ENCODE peak calls at places on chromosome 4, in five cellular contexts. Y is HAP-1, H is aorta, O is GM23248, V is H9. A is an unnamed sample. For H3K27me3, the result is how much of the 10 kb centered on the place peaks cover.

GRCh38 chr4:105613326-105613725 is 60.9 kb downstream of the ARHGEF38 start:
- DNase-seq in Y (peak), H (no peak), V (no peak), O (no peak), A (no peak)

GRCh38 chr4:161937596-161937995 is 226.2 kb downstream of the FSTL5 start:
- DNase-seq in H (no peak), V (no peak), O (no peak), Y (no peak), A (no peak)

GRCh38 chr4:143085224-143085623 is 99.5 kb upstream of the USP38 start:
- DNase-seq in V (no peak), O (peak), Y (no peak), H (no peak), A (peak)

GRCh38 chr4:75708218-75708691 is 16.1 kb upstream of the USO1 start:
- DNase-seq in Y (no peak), V (no peak), H (no peak), O (no peak), A (peak)

GRCh38 chr4:178142724-178143123 is 700.5 kb upstream of the AGA start:
- DNase-seq in O (no peak), V (no peak), H (no peak), Y (no peak), A (no peak)

GRCh38 chr4:73593631-73594241 is 26.5 kb downstream of the RASSF6 start:
- DNase-seq in V (no peak), O (peak), Y (peak), H (no peak), A (peak)

GRCh38 chr4:4364486-4365208 is 22.3 kb upstream of the NSG1 start:
- DNase-seq in Y (no peak), V (peak), O (no peak), H (peak), A (peak)

GRCh38 chr4:166842795-166843261 is 391.5 kb downstream of the SPOCK3 start:
- DNase-seq in O (no peak), V (no peak), H (peak), Y (no peak), A (no peak)

GRCh38 chr4:2281575-2282343 is 19.9 kb upstream of the MXD4 start:
- DNase-seq in Y (no peak), H (peak), V (no peak), O (no peak), A (no peak)

GRCh38 chr4:142567199-142567598 is 278.9 kb downstream of the INPP4B start:
- DNase-seq in Y (no peak), O (peak), V (peak), H (no peak), A (peak)

DNA sequence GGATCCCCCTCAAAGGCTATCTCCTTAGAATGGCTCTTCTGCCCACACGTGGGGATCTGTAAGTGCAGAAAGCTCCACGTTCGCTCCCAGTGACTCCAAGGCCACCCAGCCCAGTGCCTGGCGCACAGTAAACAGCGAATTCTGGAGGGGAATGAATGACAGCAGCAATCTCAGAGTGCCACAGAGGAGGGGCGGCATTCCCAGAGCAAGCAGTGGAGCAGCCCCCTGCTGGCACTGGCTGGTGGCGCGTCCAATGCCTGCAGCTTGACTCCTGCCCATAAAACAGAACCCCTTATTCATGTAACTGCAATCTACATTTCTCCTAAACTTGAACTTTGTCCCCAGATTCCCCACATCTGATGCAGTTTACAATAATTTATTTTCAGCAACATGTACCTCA is 6.9 kb upstream of the HELT start:
- DNase-seq in O (peak), H (no peak), Y (no peak), V (peak), A (peak)
- H3K27me3 ChIP-seq in O (half or more), H (under half), Y (under half), V (under half), A (half or more)

GRCh38 chr4:8582941-8583654 is 2.9 kb downstream of the GPR78 start:
- DNase-seq in O (no peak), H (peak), Y (no peak), V (no peak), A (no peak)
- H3K27me3 ChIP-seq in O (under half), H (under half), Y (under half), V (under half), A (under half)

GRCh38 chr4:187432310-187432709 is 563.3 kb upstream of the ZFP42 start:
- DNase-seq in H (no peak), O (no peak), Y (no peak), V (no peak), A (no peak)

GRCh38 chr4:187433141-187433540 is 562.4 kb upstream of the ZFP42 start:
- DNase-seq in V (no peak), O (no peak), H (no peak), Y (no peak), A (no peak)

DNA sequence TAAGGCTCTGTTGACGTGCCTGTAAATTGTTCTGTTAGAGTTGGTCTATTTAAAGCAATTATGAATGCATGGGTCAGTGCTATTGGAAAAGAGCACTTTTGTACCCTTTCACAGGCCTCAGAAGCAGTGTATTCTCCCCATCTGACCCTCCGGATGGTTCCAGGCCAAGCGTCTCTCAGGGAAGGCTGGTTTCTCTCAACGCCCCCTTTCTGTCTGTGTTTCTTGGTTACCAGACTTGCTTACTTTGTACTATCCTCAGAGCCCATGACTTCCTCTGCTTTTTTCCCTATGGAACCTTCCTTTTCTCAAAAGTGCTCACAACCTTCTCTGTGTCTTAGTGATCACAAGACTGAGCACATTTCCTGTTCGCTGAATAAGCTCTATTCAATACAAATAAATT is 559.3 kb upstream of the ZFP42 start:
- DNase-seq in V (no peak), Y (no peak), H (no peak), O (no peak), A (no peak)
- H3K27me3 ChIP-seq in V (under half), Y (under half), H (under half), O (under half), A (under half)

GRCh38 chr4:148444296-148445070 is 2.3 kb upstream of the NR3C2 start:
- DNase-seq in Y (no peak), O (peak), H (peak), V (peak), A (peak)

GRCh38 chr4:148445903-148446261 is 3.7 kb upstream of the NR3C2 start:
- DNase-seq in O (no peak), V (no peak), Y (no peak), H (no peak), A (peak)

GRCh38 chr4:148442830-148443549 is 776 bp upstream of the NR3C2 start:
- DNase-seq in O (no peak), V (no peak), H (peak), Y (no peak), A (no peak)

GRCh38 chr4:148443550-148444295 is 1.5 kb upstream of the NR3C2 start:
- DNase-seq in V (no peak), O (peak), Y (no peak), H (peak), A (peak)

GRCh38 chr4:148445071-148445902 is 3.1 kb upstream of the NR3C2 start:
- DNase-seq in Y (no peak), H (peak), V (peak), O (peak), A (peak)
- H3K27me3 ChIP-seq in Y (under half), H (under half), V (under half), O (under half), A (half or more)

GRCh38 chr4:13527983-13528822 is 16.1 kb downstream of the NKX3-2 start:
- DNase-seq in V (no peak), O (no peak), Y (no peak), H (no peak), A (peak)
- H3K27me3 ChIP-seq in V (half or more), O (half or more), Y (under half), H (under half), A (half or more)

GRCh38 chr4:37244583-37245390 is at the start of gene NWD2:
- DNase-seq in H (no peak), Y (no peak), O (peak), V (peak), A (peak)

GRCh38 chr4:37243061-37243460 is 1.5 kb upstream of the NWD2 start:
- DNase-seq in H (no peak), V (peak), Y (no peak), O (no peak), A (peak)

GRCh38 chr4:37246891-37247290 is 2.3 kb downstream of the NWD2 start:
- DNase-seq in V (no peak), Y (no peak), O (no peak), H (no peak), A (no peak)

GRCh38 chr4:37243722-37244582 is 591 bp upstream of the NWD2 start:
- DNase-seq in O (no peak), Y (no peak), H (no peak), V (peak), A (peak)

DNA sequence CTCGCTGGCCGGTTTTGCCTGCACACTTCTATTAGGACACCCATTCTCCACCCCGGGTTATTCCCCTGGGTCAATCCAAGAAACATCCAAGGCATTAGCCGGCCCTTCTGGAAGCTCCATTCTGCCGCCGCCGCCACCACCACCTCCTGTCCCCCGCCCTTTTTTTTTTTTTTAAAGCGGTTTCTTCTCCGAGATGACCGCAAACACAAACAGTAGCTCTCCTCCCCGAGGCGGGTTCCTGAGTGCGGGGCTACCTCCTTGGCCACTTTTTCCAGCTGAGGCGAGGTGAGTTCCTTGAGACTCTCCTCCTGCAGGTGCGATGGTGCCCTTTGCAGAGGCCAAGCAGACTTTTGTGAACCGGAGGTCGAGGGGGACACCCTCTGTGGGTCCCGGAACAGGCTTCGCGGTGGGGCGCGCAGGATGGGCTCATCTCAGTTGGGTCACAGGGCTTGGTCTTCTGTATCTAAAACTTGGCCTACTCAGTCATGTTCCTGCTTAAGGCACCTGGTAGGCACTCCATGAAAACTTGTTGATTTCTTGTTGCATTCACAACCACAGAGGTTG is 930 bp downstream of the NWD2 start:
- DNase-seq in H (no peak), O (no peak), V (peak), Y (no peak), A (peak)
- H3K27me3 ChIP-seq in H (under half), O (under half), V (under half), Y (under half), A (half or more)

GRCh38 chr4:111994392-111994791 is 150.9 kb upstream of the FAM241A start:
- DNase-seq in V (no peak), Y (no peak), H (no peak), O (no peak), A (no peak)

GRCh38 chr4:111992604-111993151 is 152.6 kb upstream of the FAM241A start:
- DNase-seq in Y (no peak), O (no peak), H (no peak), V (no peak), A (no peak)

GRCh38 chr4:111989817-111990216 is 155.4 kb upstream of the FAM241A start:
- DNase-seq in H (no peak), V (no peak), O (no peak), Y (no peak), A (no peak)

GRCh38 chr4:111991163-111991562 is 154.1 kb upstream of the FAM241A start:
- DNase-seq in H (no peak), Y (no peak), O (no peak), V (no peak), A (no peak)

GRCh38 chr4:111991797-111992196 is 153.5 kb upstream of the FAM241A start:
- DNase-seq in H (no peak), Y (no peak), O (peak), V (no peak), A (no peak)
- H3K27me3 ChIP-seq in H (under half), Y (under half), O (under half), V (under half), A (under half)

DNA sequence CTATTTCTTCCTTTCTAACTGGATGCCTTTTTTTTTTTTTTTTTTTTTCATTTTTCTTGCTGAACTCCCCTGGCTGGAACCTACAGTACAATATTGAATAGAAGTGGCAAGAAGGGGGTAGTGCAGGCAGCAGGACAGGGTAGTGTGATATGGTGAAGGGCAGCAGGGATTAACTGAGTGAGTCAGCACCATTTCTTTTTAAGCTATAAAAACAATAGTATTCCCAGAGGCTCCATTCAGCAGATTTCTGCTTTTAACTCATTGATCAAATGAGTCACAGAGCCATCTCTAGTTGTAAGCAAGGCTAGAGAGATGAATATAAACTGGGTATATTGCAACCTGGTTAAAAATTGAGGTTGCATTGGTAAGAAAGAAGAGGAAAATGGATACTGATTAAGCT is 53.6 kb upstream of the SETD7 start:
- DNase-seq in V (no peak), H (no peak), O (peak), Y (peak), A (no peak)
- H3K27me3 ChIP-seq in V (under half), H (under half), O (under half), Y (under half), A (under half)

GRCh38 chr4:25129926-25130325 is 30.3 kb downstream of the SEPSECS start:
- DNase-seq in O (no peak), V (no peak), H (no peak), Y (no peak), A (no peak)

GRCh38 chr4:25133132-25133531 is 27.1 kb downstream of the SEPSECS start:
- DNase-seq in H (no peak), Y (no peak), O (no peak), V (no peak), A (no peak)

GRCh38 chr4:25128671-25129070 is 31.6 kb downstream of the SEPSECS start:
- DNase-seq in H (no peak), Y (no peak), V (no peak), O (peak), A (no peak)

GRCh38 chr4:25131396-25131795 is 28.9 kb downstream of the SEPSECS start:
- DNase-seq in H (no peak), O (no peak), Y (no peak), V (no peak), A (peak)

GRCh38 chr4:25131925-25132324 is 28.3 kb downstream of the SEPSECS start:
- DNase-seq in H (no peak), O (no peak), V (no peak), Y (no peak), A (peak)
- H3K27me3 ChIP-seq in H (under half), O (under half), V (under half), Y (under half), A (under half)